ENCODE peak calls at places on chromosomes 7 and 10, in six cellular contexts. One of them, this sample, is unnamed.

GRCh38 chr7:70289067-70289466 is 690.8 kb downstream of the AUTS2 start:
- DNase-seq in GM23248: peak
- DNase-seq in SK-N-SH: no peak
- DNase-seq in mammary epithelial cell: peak
- DNase-seq in endodermal cell: no peak
- DNase-seq in colonic mucosa: no peak
- DNase-seq in this sample: no peak

GRCh38 chr7:98483276-98483963 is 82.5 kb upstream of the BAIAP2L1 start:
- DNase-seq in GM23248: no peak
- DNase-seq in SK-N-SH: no peak
- DNase-seq in mammary epithelial cell: no peak
- DNase-seq in endodermal cell: no peak
- DNase-seq in colonic mucosa: no peak
- DNase-seq in this sample: peak

GRCh38 chr10:29177266-29177832 is 111.5 kb upstream of the LYZL1 start:
- DNase-seq in GM23248: no peak
- DNase-seq in SK-N-SH: no peak
- DNase-seq in mammary epithelial cell: no peak
- DNase-seq in endodermal cell: no peak
- DNase-seq in colonic mucosa: no peak
- DNase-seq in this sample: no peak

GRCh38 chr7:155685791-155686160 is 41.3 kb downstream of the RBM33 start:
- DNase-seq in GM23248: no peak
- DNase-seq in SK-N-SH: no peak
- DNase-seq in mammary epithelial cell: no peak
- DNase-seq in endodermal cell: no peak
- DNase-seq in colonic mucosa: no peak
- DNase-seq in this sample: no peak

GRCh38 chr10:124740374-124741280 is 3.6 kb downstream of the FAM53B start:
- DNase-seq in GM23248: peak
- DNase-seq in SK-N-SH: no peak
- DNase-seq in mammary epithelial cell: peak
- DNase-seq in endodermal cell: peak
- DNase-seq in colonic mucosa: peak
- DNase-seq in this sample: peak

GRCh38 chr10:79270471-79271246 is 76.6 kb upstream of the PPIF start:
- DNase-seq in GM23248: no peak
- DNase-seq in SK-N-SH: peak
- DNase-seq in mammary epithelial cell: no peak
- DNase-seq in endodermal cell: no peak
- DNase-seq in colonic mucosa: no peak
- DNase-seq in this sample: no peak

GRCh38 chr10:114441107-114441506 is 36.8 kb upstream of the AFAP1L2 start:
- DNase-seq in GM23248: no peak
- DNase-seq in SK-N-SH: no peak
- DNase-seq in mammary epithelial cell: no peak
- DNase-seq in endodermal cell: no peak
- DNase-seq in colonic mucosa: no peak
- DNase-seq in this sample: no peak

GRCh38 chr7:46930336-46930735 is 651.6 kb downstream of the TNS3 start:
- DNase-seq in GM23248: peak
- DNase-seq in SK-N-SH: no peak
- DNase-seq in mammary epithelial cell: peak
- DNase-seq in endodermal cell: no peak
- DNase-seq in colonic mucosa: no peak
- DNase-seq in this sample: no peak

GRCh38 chr10:112526906-112527305 is 79.9 kb downstream of the VTI1A start:
- DNase-seq in GM23248: no peak
- DNase-seq in SK-N-SH: no peak
- DNase-seq in mammary epithelial cell: no peak
- DNase-seq in endodermal cell: peak
- DNase-seq in colonic mucosa: no peak
- DNase-seq in this sample: no peak

GRCh38 chr7:71133232-71133622 is 1.3 kb downstream of the GALNT17 start:
- DNase-seq in GM23248: no peak
- DNase-seq in SK-N-SH: no peak
- DNase-seq in mammary epithelial cell: no peak
- DNase-seq in endodermal cell: peak
- DNase-seq in colonic mucosa: no peak
- DNase-seq in this sample: no peak

GRCh38 chr10:90051474-90051873 is 350.1 kb downstream of the KIF20B start:
- DNase-seq in GM23248: no peak
- DNase-seq in SK-N-SH: no peak
- DNase-seq in mammary epithelial cell: peak
- DNase-seq in endodermal cell: no peak
- DNase-seq in colonic mucosa: no peak
- DNase-seq in this sample: no peak

GRCh38 chr7:20435305-20435704 is 104.6 kb downstream of the ITGB8 start:
- DNase-seq in GM23248: peak
- DNase-seq in SK-N-SH: no peak
- DNase-seq in mammary epithelial cell: no peak
- DNase-seq in endodermal cell: no peak
- DNase-seq in colonic mucosa: peak
- DNase-seq in this sample: peak

GRCh38 chr7:12401538-12402364 is 1.9 kb downstream of the VWDE start:
- DNase-seq in GM23248: no peak
- DNase-seq in SK-N-SH: no peak
- DNase-seq in mammary epithelial cell: no peak
- DNase-seq in endodermal cell: no peak
- DNase-seq in colonic mucosa: no peak
- DNase-seq in this sample: no peak
- H3K9ac ChIP-seq in GM23248: no peak
- H3K9ac ChIP-seq in SK-N-SH: no peak
- H3K9ac ChIP-seq in mammary epithelial cell: no peak
- H3K9ac ChIP-seq in endodermal cell: no peak
- H3K9ac ChIP-seq in colonic mucosa: no peak
- H3K9ac ChIP-seq in this sample: no peak

GRCh38 chr7:132450188-132450587 is 126.1 kb downstream of the PLXNA4 start:
- DNase-seq in GM23248: no peak
- DNase-seq in SK-N-SH: no peak
- DNase-seq in mammary epithelial cell: no peak
- DNase-seq in endodermal cell: no peak
- DNase-seq in colonic mucosa: no peak
- DNase-seq in this sample: no peak

GRCh38 chr7:132453825-132454224 is 122.4 kb downstream of the PLXNA4 start:
- DNase-seq in GM23248: no peak
- DNase-seq in SK-N-SH: no peak
- DNase-seq in mammary epithelial cell: no peak
- DNase-seq in endodermal cell: no peak
- DNase-seq in colonic mucosa: no peak
- DNase-seq in this sample: no peak

GRCh38 chr7:132450706-132451105 is 125.6 kb downstream of the PLXNA4 start:
- DNase-seq in GM23248: no peak
- DNase-seq in SK-N-SH: no peak
- DNase-seq in mammary epithelial cell: no peak
- DNase-seq in endodermal cell: no peak
- DNase-seq in colonic mucosa: no peak
- DNase-seq in this sample: no peak

GRCh38 chr7:132455306-132455705 is 121.0 kb downstream of the PLXNA4 start:
- DNase-seq in GM23248: no peak
- DNase-seq in SK-N-SH: no peak
- DNase-seq in mammary epithelial cell: no peak
- DNase-seq in endodermal cell: no peak
- DNase-seq in colonic mucosa: no peak
- DNase-seq in this sample: no peak

DNA sequence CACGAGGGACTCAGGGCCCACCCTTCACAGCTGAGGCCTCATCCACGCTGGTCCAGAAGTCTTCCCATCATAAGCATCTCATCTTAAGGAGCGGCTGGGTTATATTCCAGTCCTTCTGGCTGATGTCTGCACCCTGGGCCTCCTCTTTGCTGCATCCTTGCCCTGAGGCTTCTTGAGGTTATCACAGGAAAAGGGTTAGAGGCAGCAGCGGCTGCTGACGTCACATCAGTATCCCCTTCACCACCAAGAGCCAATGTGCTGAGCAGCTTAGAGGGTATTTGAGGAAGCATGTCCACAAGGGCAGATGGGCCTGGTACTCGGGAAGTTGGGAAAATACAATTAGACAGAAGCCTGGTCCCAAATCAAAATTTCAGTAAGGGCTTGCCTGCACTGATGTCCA is 125.1 kb downstream of the PLXNA4 start:
- DNase-seq in GM23248: no peak
- DNase-seq in SK-N-SH: no peak
- DNase-seq in mammary epithelial cell: no peak
- DNase-seq in endodermal cell: no peak
- DNase-seq in colonic mucosa: no peak
- DNase-seq in this sample: no peak
- H3K4me3 ChIP-seq in GM23248: no peak
- H3K4me3 ChIP-seq in SK-N-SH: no peak
- H3K4me3 ChIP-seq in mammary epithelial cell: no peak
- H3K4me3 ChIP-seq in endodermal cell: no peak
- H3K4me3 ChIP-seq in colonic mucosa: no peak
- H3K4me3 ChIP-seq in this sample: no peak

GRCh38 chr10:7475046-7475860 is 64.4 kb upstream of the SFMBT2 start:
- DNase-seq in GM23248: no peak
- DNase-seq in SK-N-SH: peak
- DNase-seq in mammary epithelial cell: no peak
- DNase-seq in endodermal cell: peak
- DNase-seq in colonic mucosa: peak
- DNase-seq in this sample: peak
- H3K9ac ChIP-seq in GM23248: no peak
- H3K9ac ChIP-seq in SK-N-SH: no peak
- H3K9ac ChIP-seq in mammary epithelial cell: no peak
- H3K9ac ChIP-seq in endodermal cell: no peak
- H3K9ac ChIP-seq in colonic mucosa: no peak
- H3K9ac ChIP-seq in this sample: no peak

DNA sequence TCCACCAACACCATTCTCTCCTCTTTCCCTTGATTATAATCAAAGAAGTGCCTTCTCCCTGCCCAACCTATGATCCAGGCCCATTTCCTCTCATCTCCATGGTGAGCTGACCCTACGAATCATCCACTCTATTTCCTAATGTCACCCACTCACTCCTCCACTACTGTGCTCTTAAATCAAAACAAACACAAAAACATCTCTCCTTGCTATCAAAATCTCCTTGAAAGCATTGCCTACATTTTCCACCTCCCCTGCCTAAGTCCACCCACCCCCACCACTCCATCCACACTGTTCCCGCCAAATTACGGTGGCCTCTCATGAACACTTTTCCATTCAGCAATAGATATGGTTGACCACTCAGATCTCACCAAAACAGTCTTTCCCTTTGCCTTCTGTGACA is 5.3 kb downstream of the DYDC1 start:
- DNase-seq in GM23248: no peak
- DNase-seq in SK-N-SH: no peak
- DNase-seq in mammary epithelial cell: no peak
- DNase-seq in endodermal cell: no peak
- DNase-seq in colonic mucosa: no peak
- DNase-seq in this sample: no peak
- H3K4me3 ChIP-seq in GM23248: no peak
- H3K4me3 ChIP-seq in SK-N-SH: no peak
- H3K4me3 ChIP-seq in mammary epithelial cell: no peak
- H3K4me3 ChIP-seq in endodermal cell: no peak
- H3K4me3 ChIP-seq in colonic mucosa: no peak
- H3K4me3 ChIP-seq in this sample: no peak

GRCh38 chr7:5395246-5395645 is 28.4 kb downstream of the TNRC18 start:
- DNase-seq in GM23248: peak
- DNase-seq in SK-N-SH: no peak
- DNase-seq in mammary epithelial cell: no peak
- DNase-seq in endodermal cell: no peak
- DNase-seq in colonic mucosa: no peak
- DNase-seq in this sample: no peak

GRCh38 chr7:5397657-5398237 is 25.9 kb downstream of the TNRC18 start:
- DNase-seq in GM23248: peak
- DNase-seq in SK-N-SH: no peak
- DNase-seq in mammary epithelial cell: peak
- DNase-seq in endodermal cell: no peak
- DNase-seq in colonic mucosa: peak
- DNase-seq in this sample: no peak

GRCh38 chr7:5396999-5397656 is 26.5 kb downstream of the TNRC18 start:
- DNase-seq in GM23248: peak
- DNase-seq in SK-N-SH: peak
- DNase-seq in mammary epithelial cell: peak
- DNase-seq in endodermal cell: no peak
- DNase-seq in colonic mucosa: peak
- DNase-seq in this sample: peak

GRCh38 chr7:5394264-5395105 is 29.1 kb downstream of the TNRC18 start:
- DNase-seq in GM23248: no peak
- DNase-seq in SK-N-SH: peak
- DNase-seq in mammary epithelial cell: no peak
- DNase-seq in endodermal cell: no peak
- DNase-seq in colonic mucosa: no peak
- DNase-seq in this sample: no peak

DNA sequence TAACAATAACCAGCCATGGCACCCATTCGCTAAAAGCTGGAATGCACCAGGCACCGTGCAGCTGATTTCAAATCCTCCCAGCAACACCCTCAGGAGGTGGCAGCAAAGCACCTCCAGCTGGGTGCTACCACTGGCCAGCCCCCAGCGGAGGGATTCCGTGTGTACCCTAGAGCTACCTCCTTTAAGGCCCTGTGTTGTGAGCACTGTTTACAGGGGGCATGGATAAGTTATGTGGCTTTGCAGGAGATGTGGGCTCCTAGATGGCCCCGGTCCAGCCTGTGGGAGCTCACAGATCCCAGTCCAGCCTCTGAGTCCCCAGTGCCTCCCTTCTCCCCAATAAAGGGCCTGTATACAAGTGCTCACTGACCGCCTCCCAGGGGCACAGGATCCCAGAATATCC is 27.1 kb downstream of the TNRC18 start:
- DNase-seq in GM23248: peak
- DNase-seq in SK-N-SH: peak
- DNase-seq in mammary epithelial cell: peak
- DNase-seq in endodermal cell: no peak
- DNase-seq in colonic mucosa: peak
- DNase-seq in this sample: no peak
- H3K9ac ChIP-seq in GM23248: peak
- H3K9ac ChIP-seq in SK-N-SH: no peak
- H3K9ac ChIP-seq in mammary epithelial cell: peak
- H3K9ac ChIP-seq in endodermal cell: no peak
- H3K9ac ChIP-seq in colonic mucosa: peak
- H3K9ac ChIP-seq in this sample: no peak

DNA sequence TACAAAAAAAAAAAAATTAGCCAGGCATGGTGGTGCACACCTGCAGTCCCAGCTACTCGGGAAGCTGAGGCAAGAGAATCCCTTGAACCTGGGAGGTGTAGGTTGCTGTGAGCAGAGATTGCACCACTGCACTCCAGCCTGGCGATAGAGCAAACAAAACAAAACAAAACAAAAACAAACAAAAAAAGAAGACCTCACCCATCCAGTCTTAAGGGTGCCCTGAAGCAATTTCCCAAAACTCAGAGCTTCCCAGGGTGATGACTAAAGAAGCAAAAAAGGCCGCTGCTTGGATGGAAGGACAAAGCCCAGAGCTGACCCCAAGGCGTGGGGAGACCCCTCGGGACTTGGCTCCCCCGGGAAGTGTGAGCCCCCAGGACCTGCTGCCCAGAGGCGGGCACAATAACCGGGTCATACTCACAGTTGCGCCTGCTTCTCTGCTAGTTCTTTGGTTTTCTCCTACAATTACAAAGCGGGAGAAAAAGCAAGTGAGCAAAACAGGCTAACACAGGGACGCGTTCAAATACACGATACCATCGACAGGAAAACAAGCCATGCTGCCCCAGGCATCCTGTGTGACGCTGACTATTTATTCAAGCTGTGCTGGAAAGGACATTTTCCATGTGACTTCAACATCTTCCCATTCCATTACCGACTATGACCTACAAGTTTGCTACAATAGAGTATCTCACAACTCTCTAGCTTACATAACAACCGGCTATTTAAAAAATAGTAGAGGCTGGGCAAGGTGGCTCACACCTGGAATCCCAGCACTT is 29.9 kb downstream of the PAPOLB start:
- DNase-seq in GM23248: no peak
- DNase-seq in SK-N-SH: peak
- DNase-seq in mammary epithelial cell: no peak
- DNase-seq in endodermal cell: no peak
- DNase-seq in colonic mucosa: no peak
- DNase-seq in this sample: no peak
- H3K4me3 ChIP-seq in GM23248: no peak
- H3K4me3 ChIP-seq in SK-N-SH: no peak
- H3K4me3 ChIP-seq in mammary epithelial cell: no peak
- H3K4me3 ChIP-seq in endodermal cell: no peak
- H3K4me3 ChIP-seq in colonic mucosa: no peak
- H3K4me3 ChIP-seq in this sample: no peak

This sample was measured in kidney.